ENCODE peak calls at places on chromosome 10, in four cellular contexts. A is ascending aorta, O is AML-193, Q is T-cell. N is an unnamed sample.
A peak's percentile ranks its signal among the peaks of the same experiment; 100 is the strongest.

GRCh38 chr10:44334621-44335184 is 50.2 kb downstream of the CXCL12 start:
- DNase-seq in A (peak; percentile 9), O (no peak), Q (no peak), N (no peak)

GRCh38 chr10:70619271-70620019 is 16.9 kb upstream of the PRF1 start:
- DNase-seq in A (no peak), O (no peak), Q (no peak), N (no peak)

GRCh38 chr10:110269641-110270318 is 34.9 kb downstream of the SMNDC1 start:
- DNase-seq in A (peak; percentile 69), O (no peak), Q (no peak), N (no peak)

GRCh38 chr10:48533951-48534720 is 70.7 kb downstream of the ARHGAP22 start:
- DNase-seq in A (peak; percentile 38), O (no peak), Q (no peak), N (no peak)

GRCh38 chr10:5549462-5550249 is 24.9 kb downstream of the CALML3 start:
- DNase-seq in A (no peak), O (no peak), Q (no peak), N (no peak)

GRCh38 chr10:28445511-28445910 is 87.4 kb upstream of the WAC start:
- DNase-seq in A (no peak), O (no peak), Q (no peak), N (no peak)

GRCh38 chr10:33073641-33074410 is 115.8 kb upstream of the ITGB1 start:
- DNase-seq in A (no peak), O (no peak), Q (no peak), N (no peak)

GRCh38 chr10:79483948-79484347 is 28.4 kb upstream of the EIF5AL1 start:
- DNase-seq in A (no peak), O (no peak), Q (no peak), N (no peak)

GRCh38 chr10:86262671-86263165 is 103.9 kb downstream of the GRID1 start:
- DNase-seq in A (peak; percentile 18), O (no peak), Q (no peak), N (no peak)

GRCh38 chr10:50637003-50637579 is 13.3 kb upstream of the SGMS1 start:
- DNase-seq in A (no peak), O (no peak), Q (no peak), N (no peak)

GRCh38 chr10:1650542-1651279 is 86.6 kb downstream of the ADARB2 start:
- DNase-seq in A (no peak), O (no peak), Q (no peak), N (no peak)

GRCh38 chr10:109956454-109957091 is 33.3 kb upstream of the XPNPEP1 start:
- DNase-seq in A (no peak), O (peak; percentile 21), Q (no peak), N (no peak)

GRCh38 chr10:126905776-126906703 is 812 bp downstream of the DOCK1 start:
- DNase-seq in A (no peak), O (no peak), Q (no peak), N (no peak)

GRCh38 chr10:103254538-103255325 is 9.0 kb downstream of the RPEL1 start:
- DNase-seq in A (no peak), O (no peak), Q (no peak), N (no peak)

GRCh38 chr10:73251683-73252444 is 580 bp downstream of the MRPS16 start:
- DNase-seq in A (no peak), O (no peak), Q (no peak), N (no peak)